ENCODE peak calls at places on chromosomes 2 and 18, in six cellular contexts. B is AG10803; M is HT-29; V is uterus; T is A549; A is stimulated activated CD8-positive, alpha-beta memory T cell treated with anti-CD3 and anti-CD28 coated beads, Interleukin-7, amount 100 ng/mL, for 1 hour. Y is an unnamed sample.

GRCh38 chr2:146262606-146263005 is 1582.2 kb upstream of the ACVR2A start:
- DNase-seq in B (no peak), M (no peak), V (no peak), T (no peak), A (no peak), Y (no peak)

GRCh38 chr18:41870817-41871216 is 84.2 kb upstream of the PIK3C3 start:
- DNase-seq in B (no peak), M (no peak), V (no peak), T (no peak), A (no peak), Y (no peak)

GRCh38 chr2:191217580-191217979 is 27.6 kb upstream of the MYO1B start:
- DNase-seq in B (peak), M (peak), V (no peak), T (peak), A (no peak), Y (peak)

GRCh38 chr2:177429688-177430325 is 37.2 kb downstream of the AGPS start:
- DNase-seq in B (peak), M (no peak), V (no peak), T (no peak), A (no peak), Y (peak)

GRCh38 chr2:197073701-197074433 is 147.4 kb upstream of the PGAP1 start:
- DNase-seq in B (peak), M (peak), V (peak), T (no peak), A (no peak), Y (no peak)

GRCh38 chr2:160407393-160408204 is 86.0 kb downstream of the RBMS1 start:
- DNase-seq in B (peak), M (no peak), V (peak), T (peak), A (peak), Y (peak)

GRCh38 chr2:152587187-152587947 is 129.9 kb downstream of the PRPF40A start:
- DNase-seq in B (peak), M (no peak), V (no peak), T (no peak), A (no peak), Y (no peak)

GRCh38 chr18:58952871-58953270 is 88.2 kb downstream of the ZNF532 start:
- DNase-seq in B (peak), M (no peak), V (no peak), T (peak), A (no peak), Y (no peak)

GRCh38 chr2:168254158-168254935 is 7.0 kb upstream of the STK39 start:
- DNase-seq in B (peak), M (no peak), V (no peak), T (peak), A (no peak), Y (peak)

GRCh38 chr2:238684362-238685326 is 163.2 kb upstream of the TWIST2 start:
- DNase-seq in B (peak), M (peak), V (peak), T (peak), A (no peak), Y (peak)

GRCh38 chr2:130390460-130391057 is 34.7 kb downstream of the PTPN18 start:
- DNase-seq in B (no peak), M (no peak), V (no peak), T (no peak), A (no peak), Y (no peak)

GRCh38 chr2:191845876-191846786 is 757 bp downstream of the CAVIN2 start:
- DNase-seq in B (no peak), M (no peak), V (no peak), T (peak), A (no peak), Y (no peak)

GRCh38 chr2:145200307-145200706 is 680.4 kb upstream of the ZEB2 start:
- DNase-seq in B (no peak), M (no peak), V (no peak), T (no peak), A (no peak), Y (no peak)

GRCh38 chr2:24672589-24672988 is 120.6 kb downstream of the PTRHD1 start:
- DNase-seq in B (no peak), M (no peak), V (no peak), T (no peak), A (no peak), Y (no peak)